ENCODE peak calls at places on chromosomes 13 and 19, in four cellular contexts. Y is globus pallidus; G is body of pancreas; Q is T-helper 2 cell treated with Interferon-gamma antibody and Interleukin-4, amounts not matched to agents 5 μg/mL and 100 μg/mL, for 36 hours. W is an unnamed sample.

GRCh38 chr13:26482451-26483197 is 74.9 kb upstream of the WASF3 start:
- DNase-seq in Y (peak), G (peak), Q (peak), W (no peak)

GRCh38 chr19:56601375-56601774 is 6.3 kb downstream of the ZNF71 start:
- DNase-seq in Y (no peak), G (no peak), Q (no peak), W (no peak)

GRCh38 chr19:3039641-3040077 is 10.6 kb upstream of the TLE2 start:
- DNase-seq in Y (no peak), G (peak), Q (no peak), W (peak)

GRCh38 chr13:39530996-39531395 is 72.0 kb downstream of the LHFPL6 start:
- DNase-seq in Y (no peak), G (no peak), Q (no peak), W (no peak)

GRCh38 chr13:77698211-77699058 is 948 bp downstream of the SLAIN1 start:
- DNase-seq in Y (peak), G (peak), Q (peak), W (peak)

GRCh38 chr13:61410669-61411297 is 4.9 kb downstream of the PCDH20 start:
- DNase-seq in Y (peak), G (no peak), Q (no peak), W (no peak)

GRCh38 chr19:10137751-10138682 is 18.3 kb upstream of the EIF3G start:
- DNase-seq in Y (peak), G (no peak), Q (no peak), W (no peak)

GRCh38 chr19:41936416-41936850 is 8.2 kb upstream of the ERFL start:
- DNase-seq in Y (no peak), G (no peak), Q (no peak), W (no peak)

GRCh38 chr19:2282862-2283237 is 875 bp upstream of the PEAK3 start:
- DNase-seq in Y (no peak), G (no peak), Q (no peak), W (no peak)

GRCh38 chr13:51978836-51979556 is 32.3 kb downstream of the ATP7B start:
- DNase-seq in Y (no peak), G (peak), Q (no peak), W (no peak)

GRCh38 chr13:37074703-37075102 is 15.2 kb upstream of the SUPT20H start:
- DNase-seq in Y (peak), G (no peak), Q (no peak), W (no peak)

GRCh38 chr13:39688699-39689405 is 33.4 kb downstream of the COG6 start:
- DNase-seq in Y (no peak), G (no peak), Q (no peak), W (no peak)

GRCh38 chr19:55257461-55258411 is 1.1 kb downstream of the PPP6R1 start:
- DNase-seq in Y (no peak), G (no peak), Q (peak), W (no peak)

GRCh38 chr13:23985060-23985459 is 87.8 kb upstream of the C1QTNF9B start:
- DNase-seq in Y (no peak), G (no peak), Q (no peak), W (no peak)

GRCh38 chr13:101695870-101696516 is 243.5 kb downstream of the ITGBL1 start:
- DNase-seq in Y (no peak), G (no peak), Q (no peak), W (no peak)

GRCh38 chr19:1967087-1967608 is 26.2 kb downstream of the CSNK1G2 start:
- DNase-seq in Y (no peak), G (no peak), Q (no peak), W (no peak)

GRCh38 chr13:76975863-76976262 is 16.0 kb upstream of the CLN5 start:
- DNase-seq in Y (no peak), G (no peak), Q (no peak), W (no peak)

GRCh38 chr13:99366075-99366987 is 59.1 kb upstream of the GPR183 start:
- DNase-seq in Y (no peak), G (no peak), Q (no peak), W (no peak)

GRCh38 chr13:25872871-25873607 is 178.8 kb downstream of the SHISA2 start:
- DNase-seq in Y (no peak), G (no peak), Q (peak), W (no peak)

GRCh38 chr13:44867825-44868224 is 121.4 kb downstream of the NUFIP1 start:
- DNase-seq in Y (no peak), G (no peak), Q (no peak), W (no peak)

GRCh38 chr19:6577410-6578125 is 13.4 kb downstream of the CD70 start:
- DNase-seq in Y (peak), G (peak), Q (no peak), W (no peak)

GRCh38 chr13:23020246-23020843 is 160.4 kb upstream of the SGCG start:
- DNase-seq in Y (peak), G (peak), Q (no peak), W (no peak)

GRCh38 chr13:97307882-97308624 is 85.9 kb downstream of the MBNL2 start:
- DNase-seq in Y (peak), G (peak), Q (no peak), W (no peak)

GRCh38 chr13:26614721-26615120 is 57.2 kb downstream of the WASF3 start:
- DNase-seq in Y (no peak), G (no peak), Q (no peak), W (no peak)

GRCh38 chr13:100836696-100837095 is 162.1 kb upstream of the TMTC4 start:
- DNase-seq in Y (no peak), G (no peak), Q (no peak), W (no peak)

GRCh38 chr19:45863840-45864628 is at the start of gene FOXA3:
- DNase-seq in Y (no peak), G (peak), Q (peak), W (peak)

GRCh38 chr13:50588736-50589135 is 254.8 kb downstream of the DLEU7 start:
- DNase-seq in Y (no peak), G (no peak), Q (no peak), W (no peak)

GRCh38 chr19:12090807-12091206 is 26.3 kb downstream of the ZNF844 start:
- DNase-seq in Y (peak), G (peak), Q (peak), W (peak)

GRCh38 chr13:49690990-49691886 is at the start of gene EBPL:
- DNase-seq in Y (peak), G (peak), Q (peak), W (peak)

GRCh38 chr13:65985632-65986031 is 1244.5 kb downstream of the PCDH9 start:
- DNase-seq in Y (no peak), G (no peak), Q (no peak), W (no peak)

GRCh38 chr19:3513198-3514140 is 7.4 kb downstream of the FZR1 start:
- DNase-seq in Y (no peak), G (peak), Q (no peak), W (no peak)

GRCh38 chr13:109131698-109132257 is 502.4 kb downstream of the MYO16 start:
- DNase-seq in Y (peak), G (peak), Q (no peak), W (no peak)

GRCh38 chr19:57302020-57302465 is 18.2 kb upstream of the ZNF543 start:
- DNase-seq in Y (no peak), G (no peak), Q (no peak), W (no peak)

GRCh38 chr13:112831196-112831595 is 137.8 kb upstream of the MCF2L start:
- DNase-seq in Y (no peak), G (no peak), Q (no peak), W (no peak)

GRCh38 chr13:19586904-19587634 is 25.7 kb upstream of the TPTE2 start:
- DNase-seq in Y (no peak), G (peak), Q (peak), W (peak)

GRCh38 chr19:14686411-14686810 is 3.4 kb upstream of the ZNF333 start:
- DNase-seq in Y (no peak), G (no peak), Q (no peak), W (no peak)